ENCODE peak calls at places on chromosome 11, in six cellular contexts. R is HCT116, C is HepG2, Z is H1, N is GM12878, J is K562. M is an unnamed sample.

GRCh38 chr11:68008381-68009337 is 1.5 kb upstream of the ALDH3B1 start:
- DNase-seq in Z (no peak), J (no peak), N (no peak), R (no peak), C (no peak), M (no peak)

GRCh38 chr11:19018901-19019300 is 41.6 kb downstream of the MRGPRX2 start:
- DNase-seq in R (no peak), J (no peak), C (peak), N (no peak), Z (no peak), M (peak)

GRCh38 chr11:43922974-43923326 is 19.5 kb upstream of the C11orf96 start:
- DNase-seq in J (no peak), C (no peak), Z (no peak), N (no peak), R (no peak), M (no peak)

GRCh38 chr11:64204464-64204989 is 2.0 kb upstream of the FERMT3 start:
- DNase-seq in Z (peak), R (peak), J (peak), C (peak), N (peak), M (peak)

GRCh38 chr11:78651923-78652602 is 77.4 kb upstream of the NARS2 start:
- DNase-seq in C (no peak), N (no peak), J (no peak), Z (no peak), R (no peak), M (no peak)

GRCh38 chr11:6433998-6434650 is 6.7 kb downstream of the HPX start:
- DNase-seq in N (no peak), Z (no peak), C (peak), R (no peak), J (no peak), M (no peak)

GRCh38 chr11:134223066-134223465 is 701 bp downstream of the NCAPD3 start:
- DNase-seq in C (no peak), Z (no peak), R (no peak), J (no peak), N (no peak), M (no peak)

GRCh38 chr11:12243511-12243910 is 133.1 kb downstream of the MICAL2 start:
- DNase-seq in Z (no peak), N (no peak), J (no peak), R (no peak), C (no peak), M (no peak)

GRCh38 chr11:43130616-43131015 is 181.2 kb upstream of the API5 start:
- DNase-seq in J (no peak), N (no peak), C (no peak), Z (no peak), R (no peak), M (peak)

GRCh38 chr11:67502328-67502979 is 2.7 kb downstream of the PITPNM1 start:
- DNase-seq in C (no peak), R (no peak), Z (no peak), J (no peak), N (no peak), M (no peak)

GRCh38 chr11:115208808-115209259 is 295.4 kb downstream of the CADM1 start:
- DNase-seq in J (no peak), C (peak), Z (no peak), N (no peak), R (no peak), M (no peak)

GRCh38 chr11:123561046-123561781 is 93.2 kb downstream of the SCN3B start:
- DNase-seq in C (peak), Z (no peak), J (peak), R (no peak), N (no peak), M (no peak)

GRCh38 chr11:19432370-19433163 is 191.8 kb upstream of the E2F8 start:
- DNase-seq in N (peak), J (no peak), R (no peak), C (no peak), Z (no peak), M (no peak)

GRCh38 chr11:829116-829945 is 1.6 kb downstream of the CRACR2B start:
- DNase-seq in C (no peak), N (no peak), J (no peak), Z (no peak), R (no peak), M (no peak)

GRCh38 chr11:105229758-105230157 is 90.2 kb upstream of the CARD18 start:
- DNase-seq in C (no peak), Z (no peak), N (no peak), R (no peak), J (no peak), M (no peak)

GRCh38 chr11:79108851-79109250 is 332.0 kb downstream of the TENM4 start:
- DNase-seq in C (no peak), N (no peak), Z (no peak), J (no peak), R (no peak), M (no peak)

GRCh38 chr11:36703055-36703404 is 105.0 kb upstream of the RAG2 start:
- DNase-seq in J (no peak), N (no peak), R (no peak), Z (no peak), C (no peak), M (no peak)

GRCh38 chr11:60769273-60769672 is 12.6 kb downstream of the MS4A15 start:
- DNase-seq in Z (no peak), J (no peak), N (no peak), R (no peak), C (no peak), M (no peak)

GRCh38 chr11:19679952-19680823 is 32.4 kb upstream of the NAV2 start:
- DNase-seq in C (no peak), Z (peak), J (no peak), R (peak), N (no peak), M (no peak)

GRCh38 chr11:106457727-106458126 is 380.3 kb downstream of the AASDHPPT start:
- DNase-seq in N (no peak), C (peak), R (no peak), Z (no peak), J (no peak), M (no peak)

GRCh38 chr11:92790376-92790775 is 179.1 kb upstream of the MTNR1B start:
- DNase-seq in R (no peak), N (no peak), C (no peak), Z (no peak), J (no peak), M (no peak)

GRCh38 chr11:70467196-70468085 is 69.1 kb downstream of the CTTN start:
- DNase-seq in J (peak), N (peak), R (peak), C (peak), Z (no peak), M (peak)

GRCh38 chr11:118607401-118608267 is at the start of gene PHLDB1:
- DNase-seq in Z (no peak), J (peak), C (peak), N (no peak), R (no peak), M (no peak)

GRCh38 chr11:102955624-102956023 is at the start of gene MMP13:
- DNase-seq in Z (no peak), N (no peak), J (no peak), C (no peak), R (no peak), M (no peak)

GRCh38 chr11:59999732-60000131 is 17.2 kb upstream of the OOSP4B start:
- DNase-seq in R (no peak), Z (no peak), C (no peak), J (no peak), N (no peak), M (no peak)

GRCh38 chr11:7609521-7609920 is 63.8 kb downstream of the CYB5R2 start:
- DNase-seq in N (no peak), R (no peak), Z (no peak), C (no peak), J (no peak), M (no peak)

GRCh38 chr11:74154621-74155281 is 16.1 kb downstream of the C2CD3 start:
- DNase-seq in J (no peak), C (no peak), N (no peak), Z (no peak), R (no peak), M (no peak)

GRCh38 chr11:57546869-57547518 is 9.6 kb downstream of the SMTNL1 start:
- DNase-seq in C (peak), N (no peak), Z (no peak), J (peak), R (no peak), M (no peak)

GRCh38 chr11:19753451-19754041 is 40.9 kb downstream of the NAV2 start:
- DNase-seq in Z (no peak), R (no peak), N (no peak), J (no peak), C (no peak), M (no peak)

GRCh38 chr11:98300777-98301176 is 720.0 kb upstream of the CNTN5 start:
- DNase-seq in J (no peak), C (no peak), N (no peak), Z (no peak), R (no peak), M (no peak)

GRCh38 chr11:9313648-9314290 is 624 bp downstream of the TMEM41B start:
- DNase-seq in Z (no peak), J (peak), N (no peak), R (no peak), C (no peak), M (no peak)

GRCh38 chr11:45045692-45046471 is 95.2 kb upstream of the TP53I11 start:
- DNase-seq in N (no peak), C (no peak), Z (no peak), J (no peak), R (peak), M (no peak)

GRCh38 chr11:3169235-3169951 is 4.3 kb upstream of the OSBPL5 start:
- DNase-seq in C (no peak), J (peak), R (peak), N (no peak), Z (no peak), M (no peak)

GRCh38 chr11:96169250-96169649 is 173.7 kb downstream of the MAML2 start:
- DNase-seq in R (no peak), C (no peak), Z (no peak), J (no peak), N (no peak), M (no peak)

GRCh38 chr11:37449146-37449545 is 851.1 kb upstream of the RAG2 start:
- DNase-seq in J (no peak), Z (no peak), N (no peak), R (no peak), C (no peak), M (peak)

GRCh38 chr11:131694526-131695424 is 324.4 kb downstream of the NTM start:
- DNase-seq in R (peak), J (peak), C (peak), Z (peak), N (no peak), M (peak)

GRCh38 chr11:111449696-111450479 is 62.3 kb downstream of the BTG4 start:
- DNase-seq in C (no peak), N (no peak), Z (no peak), R (no peak), J (no peak), M (no peak)

GRCh38 chr11:46363031-46363407 is 15.8 kb downstream of the DGKZ start:
- DNase-seq in C (no peak), R (no peak), Z (no peak), J (no peak), N (no peak), M (no peak)

DNA sequence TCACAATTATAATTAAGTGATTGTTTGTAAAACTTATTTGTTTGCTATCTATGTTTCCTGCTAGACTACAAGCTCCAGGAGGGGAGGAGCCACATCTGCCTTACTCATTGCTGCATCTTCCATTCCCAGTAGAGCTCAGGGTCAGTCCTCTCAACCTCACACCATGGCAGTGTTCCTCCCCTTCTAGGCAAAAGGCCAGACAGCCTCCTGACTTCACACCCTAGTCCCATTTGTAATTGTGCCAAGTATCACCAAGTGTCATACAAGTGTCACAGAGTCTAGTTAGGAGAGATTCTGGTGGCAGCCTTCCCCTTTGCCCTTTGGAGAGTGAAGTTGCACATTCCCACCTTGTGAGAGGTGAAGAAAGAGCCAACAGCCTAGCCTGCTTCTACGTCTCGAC is 490.4 kb downstream of the INSC start:
- DNase-seq in Z (no peak), R (no peak), C (no peak), J (no peak), N (no peak), M (no peak)
- H3K9ac ChIP-seq in Z (no peak), R (no peak), C (no peak), J (no peak), N (no peak), M (no peak)

DNA sequence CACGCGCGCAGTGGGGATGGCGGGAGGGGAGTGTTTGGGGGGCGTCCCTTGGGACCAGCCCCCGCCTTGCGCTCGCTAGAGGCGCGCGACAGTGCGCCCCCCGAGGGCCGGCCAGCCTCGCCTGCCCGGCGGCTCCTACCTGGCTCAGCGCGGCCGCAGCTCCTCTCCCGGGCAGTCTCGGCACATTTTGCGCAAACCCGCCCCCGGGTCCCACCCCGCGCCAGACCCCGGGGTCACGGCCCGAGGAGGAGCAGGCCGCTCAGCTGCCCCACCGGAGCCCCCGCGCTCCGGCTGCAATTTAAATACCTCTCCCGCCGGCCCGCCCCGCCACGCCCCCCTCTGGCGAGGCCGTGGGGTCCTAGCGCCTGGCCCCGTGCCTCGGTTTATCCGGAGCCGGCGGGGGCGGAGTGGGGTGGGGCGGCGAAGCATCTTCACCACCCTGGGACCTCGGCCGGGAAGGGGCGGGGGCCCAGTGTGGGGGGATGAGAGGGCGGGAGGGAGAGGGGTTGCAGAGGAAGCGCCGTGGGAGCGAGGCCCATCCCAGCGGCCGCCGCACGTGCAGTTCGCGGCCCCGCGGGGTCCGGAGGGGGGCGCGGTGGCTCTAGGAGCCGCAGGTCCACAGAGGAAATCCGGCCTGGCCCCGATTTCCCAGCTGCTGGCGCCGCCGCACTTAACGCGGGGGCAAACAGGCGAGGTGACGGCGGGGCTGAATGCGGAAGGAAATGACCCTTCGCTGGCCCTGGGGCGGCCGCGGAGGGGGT is at the start of gene LRRC32:
- DNase-seq in C (no peak), J (peak), Z (no peak), R (no peak), N (no peak), M (no peak)
- TF ChIP-seq ZNF274 in C (no peak), J (no peak), Z (no peak), R (no peak), N (no peak), M (no peak)

GRCh38 chr11:130427049-130427388 is 1.4 kb downstream of the ADAMTS8 start:
- DNase-seq in J (no peak), C (no peak), R (no peak), N (no peak), Z (no peak), M (no peak)
- H3K4me3 ChIP-seq in J (no peak), C (no peak), R (no peak), N (no peak), Z (no peak), M (no peak)

DNA sequence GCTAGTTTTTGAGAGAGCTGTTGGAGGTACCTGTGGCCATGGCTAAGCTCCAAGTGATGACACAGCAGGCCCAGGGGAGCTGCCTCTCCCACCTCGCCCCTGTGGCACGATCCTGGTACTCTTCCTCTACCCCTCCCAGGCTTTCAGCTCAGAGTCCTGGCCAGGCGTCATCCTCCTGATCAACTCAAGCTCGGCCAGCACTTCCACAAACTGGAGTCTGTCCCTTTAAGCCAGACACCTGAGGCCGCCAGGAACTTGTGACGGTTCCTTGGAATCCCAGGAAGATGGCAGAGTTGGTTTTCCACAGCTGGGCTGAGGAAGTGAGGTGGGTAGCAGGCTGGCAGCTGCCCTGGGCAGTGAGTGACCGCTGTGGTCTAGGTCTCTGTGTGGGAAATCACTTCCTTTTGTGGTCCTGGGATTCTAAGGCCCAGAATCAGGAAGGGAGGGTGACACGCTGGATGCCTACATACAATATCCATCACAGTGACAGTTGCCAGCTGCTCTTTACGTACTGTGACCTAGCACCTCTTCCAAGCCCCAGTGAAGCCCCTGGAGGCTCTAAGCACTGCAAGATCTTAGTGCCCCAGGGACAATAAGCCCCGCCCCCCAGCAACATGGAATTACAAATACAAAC is 3.2 kb upstream of the CST6 start:
- DNase-seq in R (no peak), J (no peak), C (no peak), Z (no peak), N (no peak), M (no peak)
- H3K9ac ChIP-seq in R (peak), J (no peak), C (no peak), Z (no peak), N (no peak), M (no peak)

DNA sequence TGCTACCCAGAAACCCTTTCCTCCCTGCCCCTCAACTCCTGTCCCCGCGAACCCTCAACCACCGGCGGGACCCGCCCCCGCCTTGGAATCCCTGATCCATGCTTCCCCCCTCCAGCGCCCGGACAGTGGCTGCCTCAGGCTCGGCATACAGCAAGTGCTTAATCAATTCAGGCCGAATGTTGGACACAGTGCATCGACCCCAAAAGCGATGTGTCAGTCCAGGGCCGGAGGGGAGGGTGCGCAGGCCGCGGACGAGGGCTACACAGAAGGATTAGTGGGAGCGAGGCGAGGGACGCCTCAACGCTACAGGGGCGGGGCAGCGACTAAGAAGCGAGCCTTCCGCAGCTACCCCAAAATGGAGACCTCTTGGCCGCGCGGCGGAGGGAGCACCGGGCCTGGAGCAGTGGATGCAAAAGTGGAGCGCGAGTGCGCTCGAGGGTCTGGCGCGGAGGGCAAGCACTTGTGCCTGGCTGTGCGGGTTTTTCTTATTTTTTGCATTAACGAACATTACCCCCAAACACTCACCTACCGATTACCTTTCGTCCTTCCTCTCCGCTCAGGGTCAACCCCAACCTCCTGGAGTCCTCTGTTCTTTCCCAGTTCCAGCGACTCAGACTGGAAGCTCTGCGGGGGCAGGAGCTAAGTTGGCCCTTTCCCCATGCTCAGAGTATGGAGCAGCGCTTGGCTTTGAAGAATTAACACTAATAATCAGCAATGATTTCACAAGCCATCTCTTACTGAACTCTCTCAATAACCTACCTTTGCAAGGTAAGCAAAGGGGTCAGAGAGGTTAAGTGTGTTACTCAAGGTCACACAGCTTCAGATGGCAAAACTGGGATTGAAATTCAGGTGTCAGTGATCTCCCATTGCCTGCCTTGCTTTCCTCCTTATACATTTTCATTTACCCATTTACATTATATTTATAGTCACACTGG is 30.1 kb upstream of the WNT11 start:
- DNase-seq in Z (no peak), C (no peak), R (peak), J (peak), N (no peak), M (peak)
- TF ChIP-seq ZNF274 in Z (no peak), C (no peak), R (no peak), J (no peak), N (no peak), M (no peak)

GRCh38 chr11:31987118-31988005 is 103.5 kb upstream of the RCN1 start:
- DNase-seq in R (no peak), J (no peak), Z (peak), N (no peak), C (no peak), M (no peak)
- H3K4me3 ChIP-seq in R (no peak), J (no peak), Z (peak), N (no peak), C (no peak), M (peak)